ENCODE peak calls at places on chromosomes 13 and 19, in eight cellular contexts. O is ovary, J is uterus, B is HepG2, A is spleen, T is upper lobe of left lung, M is HCT116, N is lower leg skin. S is an unnamed sample.

GRCh38 chr13:26255717-26256277 is 1.9 kb downstream of the CDK8 start:
- DNase-seq in T (no peak), M (no peak), B (peak; percentile 20), A (no peak), O (no peak), N (no peak), J (no peak), S (no peak)

GRCh38 chr19:41441321-41441945 is 1.5 kb upstream of the ERICH4 start:
- DNase-seq in O (no peak), A (peak; percentile 63), N (peak; percentile 59), B (no peak), T (no peak), J (no peak), M (no peak), S (no peak)

GRCh38 chr13:40060318-40061007 is 405.0 kb downstream of the COG6 start:
- DNase-seq in O (peak; percentile 78), B (no peak), A (no peak), J (peak; percentile 82), N (peak; percentile 94), T (no peak), M (no peak), S (no peak)

GRCh38 chr13:36763322-36763721 is 55.7 kb upstream of the RFXAP start:
- DNase-seq in N (no peak), B (no peak), A (no peak), T (peak; percentile 9), M (no peak), O (no peak), J (no peak), S (no peak)

GRCh38 chr13:50229935-50230334 is 214.7 kb downstream of the KCNRG start:
- DNase-seq in N (no peak), T (no peak), J (no peak), A (no peak), O (no peak), B (no peak), M (no peak), S (no peak)

GRCh38 chr13:36490055-36490454 is 57.8 kb downstream of the CCNA1 start:
- DNase-seq in B (no peak), J (no peak), O (no peak), N (no peak), M (no peak), A (no peak), T (no peak), S (no peak)

GRCh38 chr19:3039641-3040077 is 10.6 kb upstream of the TLE2 start:
- DNase-seq in B (peak; percentile 59), M (peak; percentile 59), J (no peak), O (no peak), N (no peak), T (no peak), A (no peak), S (no peak)

GRCh38 chr13:42996584-42996983 is 4.5 kb upstream of the EPSTI1 start:
- DNase-seq in O (no peak), J (no peak), M (peak; percentile 46), T (no peak), N (no peak), B (peak; percentile 9), A (no peak), S (no peak)

GRCh38 chr19:49861127-49861526 is 6.2 kb downstream of the PNKP start:
- DNase-seq in A (peak; percentile 88), N (no peak), T (no peak), O (peak; percentile 77), B (no peak), J (peak; percentile 30), M (no peak), S (no peak)

GRCh38 chr13:28394422-28394821 is 100.5 kb downstream of the FLT1 start:
- DNase-seq in J (no peak), N (no peak), T (no peak), M (no peak), B (no peak), O (no peak), A (no peak), S (no peak)

GRCh38 chr19:42151735-42152134 is 19.5 kb upstream of the POU2F2 start:
- DNase-seq in M (no peak), O (no peak), B (no peak), T (no peak), A (no peak), J (no peak), N (no peak), S (no peak)

GRCh38 chr13:25177636-25178035 is 5.5 kb upstream of the AMER2 start:
- DNase-seq in T (no peak), O (no peak), J (no peak), N (no peak), A (no peak), M (no peak), B (no peak), S (no peak)

GRCh38 chr19:41018736-41019290 is 27.7 kb downstream of the CYP2B6 start:
- DNase-seq in T (no peak), N (no peak), O (no peak), A (no peak), B (no peak), M (no peak), J (no peak), S (peak; percentile 64)

GRCh38 chr19:43439183-43440063 is 24.7 kb downstream of the TEX101 start:
- DNase-seq in O (no peak), A (no peak), T (no peak), N (no peak), M (peak; percentile 38), J (no peak), B (peak; percentile 18), S (no peak)

DNA sequence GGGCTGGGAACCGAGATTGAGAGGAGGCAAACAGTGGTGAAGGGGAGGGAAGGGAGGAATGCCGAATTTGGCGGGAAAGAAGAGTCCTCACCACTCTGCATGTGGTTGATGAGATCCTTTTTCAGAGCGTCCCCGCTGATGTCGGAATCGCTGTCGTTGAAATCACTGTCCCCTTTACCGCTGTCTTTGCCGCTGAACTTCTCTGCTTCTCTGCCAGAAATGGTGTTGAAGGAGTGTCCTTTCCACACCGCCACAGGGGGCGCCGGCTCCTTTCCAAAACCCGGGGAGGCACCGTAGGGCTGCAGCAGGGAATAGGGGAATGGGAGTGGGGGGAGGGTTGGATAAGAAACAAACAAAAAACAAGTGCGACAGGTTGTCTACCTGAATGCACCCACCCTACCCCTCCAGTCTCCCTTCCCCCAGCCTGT is 3.1 kb downstream of the PCDH8 start:
- DNase-seq in A (no peak), N (no peak), B (no peak), J (no peak), O (no peak), T (no peak), M (no peak), S (no peak)
- TF ChIP-seq CTCF in A (no peak), N (no peak), B (no peak), J (no peak), O (no peak), T (no peak), M (peak; percentile 48), S (no peak)

GRCh38 chr19:58399903-58400637 is 4.6 kb downstream of the RNF225 start:
- DNase-seq in T (peak; percentile 66), A (no peak), N (no peak), J (no peak), O (no peak), B (no peak), M (no peak), S (no peak)

GRCh38 chr19:58398545-58398944 is 3.1 kb downstream of the RNF225 start:
- DNase-seq in N (no peak), T (no peak), A (no peak), J (no peak), O (no peak), B (no peak), M (no peak), S (no peak)

GRCh38 chr19:58401825-58402433 is 6.5 kb downstream of the RNF225 start:
- DNase-seq in O (no peak), A (peak; percentile 76), N (no peak), J (no peak), M (no peak), B (no peak), T (peak; percentile 54), S (no peak)

GRCh38 chr19:58400638-58400915 is 5.1 kb downstream of the RNF225 start:
- DNase-seq in J (no peak), A (no peak), M (no peak), T (no peak), N (no peak), B (no peak), O (no peak), S (no peak)

DNA sequence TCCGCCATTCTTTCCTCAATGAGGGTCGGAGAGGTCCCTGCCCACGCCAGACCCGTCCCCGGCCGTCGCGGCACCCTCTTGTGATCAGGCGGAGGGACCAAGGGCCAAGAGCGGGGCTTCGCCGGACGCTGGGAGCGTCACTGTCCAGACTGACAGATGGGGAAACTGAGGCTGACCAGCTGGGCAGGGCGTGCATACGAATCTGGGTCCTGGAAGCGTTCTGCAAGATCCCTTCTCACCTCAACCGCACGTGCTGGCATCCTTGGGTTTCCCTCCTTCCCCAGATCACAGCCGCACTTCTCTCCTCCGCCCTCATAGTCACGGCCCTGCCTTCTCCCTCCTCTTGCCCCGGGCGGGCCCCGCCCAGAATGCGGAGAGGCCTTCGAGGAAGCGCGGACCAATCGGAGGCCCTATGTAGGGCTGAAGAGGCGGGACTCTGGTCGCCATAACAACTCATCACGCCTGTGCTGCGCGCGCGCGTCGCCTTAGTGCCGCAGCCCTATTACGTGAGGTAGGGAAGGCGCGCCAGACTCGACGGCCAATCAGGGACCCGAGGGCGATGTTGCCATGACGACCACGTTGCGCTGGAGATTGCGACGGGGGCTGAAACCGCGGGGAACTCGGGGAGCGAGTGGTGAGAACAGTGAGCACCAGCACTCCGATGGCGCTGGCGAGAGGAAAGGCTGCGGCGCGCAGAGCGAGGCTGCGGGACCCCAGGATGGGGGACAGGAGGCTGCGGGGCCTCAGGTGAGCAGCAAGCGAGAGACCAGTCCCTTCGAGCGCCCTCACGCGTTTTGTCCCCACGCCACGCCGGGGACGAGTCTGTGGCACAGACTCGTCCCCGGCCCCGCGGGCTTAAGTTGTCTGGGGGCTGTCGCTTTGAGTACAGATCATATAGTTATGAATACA is 5.7 kb downstream of the RNF225 start:
- DNase-seq in M (peak; percentile 99), J (peak; percentile 100), T (peak; percentile 98), N (peak; percentile 100), B (peak; percentile 98), O (peak; percentile 100), A (peak; percentile 99), S (peak; percentile 99)
- TF ChIP-seq POLR2A in M (peak; percentile 94), J (peak; percentile 38), T (no peak), N (no peak), B (peak; percentile 76), O (peak; percentile 61), A (no peak), S (no peak)

GRCh38 chr19:18898533-18899408 is 2.8 kb upstream of the CERS1 start:
- DNase-seq in B (no peak), N (no peak), J (no peak), T (peak; percentile 58), A (peak; percentile 51), M (no peak), O (no peak), S (no peak)
- TF ChIP-seq CTCF in B (no peak), N (no peak), J (no peak), T (no peak), A (no peak), M (no peak), O (no peak), S (no peak)

DNA sequence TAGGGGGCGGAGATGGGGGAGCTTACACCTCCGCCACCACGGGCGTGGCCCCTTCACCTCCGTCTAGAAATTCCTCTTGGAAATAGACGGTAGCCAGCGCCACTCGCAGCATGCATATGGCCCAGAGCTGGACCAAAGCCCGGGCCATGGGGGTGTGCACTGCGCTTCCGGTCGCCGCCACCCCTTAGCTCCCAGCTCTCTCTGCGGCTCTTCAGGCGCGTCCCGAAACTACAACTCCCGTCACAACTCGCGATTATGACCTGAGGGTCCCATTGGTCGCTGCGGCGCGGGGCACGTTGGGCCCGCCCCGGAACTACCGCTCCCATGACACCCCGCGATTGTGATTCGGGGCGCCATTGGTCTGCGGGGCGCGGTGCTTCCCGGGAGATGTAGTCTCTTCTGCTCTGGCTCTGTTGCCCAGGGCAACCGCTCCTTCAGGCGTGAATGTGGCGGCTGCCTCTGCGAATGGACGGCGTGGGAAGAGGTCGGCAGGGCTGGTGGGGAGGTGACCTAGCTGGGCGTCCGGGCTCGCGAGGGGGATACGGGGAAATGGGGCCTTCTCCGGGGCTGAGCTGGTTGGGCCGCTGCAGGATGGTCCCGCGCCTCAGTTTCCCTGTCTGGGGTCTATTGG is at the start of the genes C19orf44 and CALR3:
- DNase-seq in N (peak; percentile 100), A (peak; percentile 98), M (peak; percentile 94), O (peak; percentile 97), J (peak; percentile 99), B (peak; percentile 96), T (peak; percentile 98), S (peak; percentile 99)
- TF ChIP-seq POLR2A in N (no peak), A (no peak), M (peak; percentile 32), O (no peak), J (no peak), B (no peak), T (no peak), S (no peak)